ENCODE peak calls at places on chromosomes 11 and 22, in ten cellular contexts. E is SW 1271; T is activated CD4-positive, alpha-beta T cell treated with anti-CD3 and anti-CD28 coated beads, Interleukin-2, amount 10 ng/mL, durations not matched to agents 7 days and 5 days; V is SW480; W is erythroblast; H is NT2/D1; G is NCI-H1105 treated with DMSO at 0.1 percent for 48 hours; K is GM04504; J is stimulated activated CD4-positive, alpha-beta T cell treated with anti-CD3 and anti-CD28 coated beads, Interleukin-2, amount 100 ng/mL, for 48 hours; Y is mesendoderm. S is an unnamed sample.
A peak's percentile ranks its signal among the peaks of the same experiment; 100 is the strongest.

GRCh38 chr11:124899376-124900145 is 1.9 kb upstream of the ROBO4 start:
- DNase-seq in H (no peak), K (no peak), E (no peak), W (no peak), T (no peak), G (no peak), V (no peak), Y (peak; percentile 41), J (no peak), S (no peak)

GRCh38 chr11:120740424-120740823 is 228.9 kb downstream of the GRIK4 start:
- DNase-seq in T (no peak), H (no peak), V (no peak), W (no peak), E (no peak), K (no peak), J (no peak), G (no peak), Y (no peak), S (no peak)

GRCh38 chr11:111540921-111541208 is 345 bp downstream of the LAYN start:
- DNase-seq in Y (no peak), K (no peak), G (no peak), H (no peak), W (no peak), E (no peak), V (no peak), T (no peak), J (no peak), S (no peak)

GRCh38 chr11:18773681-18774080 is 17.9 kb downstream of the PTPN5 start:
- DNase-seq in T (no peak), H (no peak), J (no peak), E (no peak), G (no peak), W (no peak), Y (no peak), V (no peak), K (no peak), S (no peak)

GRCh38 chr11:120820040-120820439 is 203.9 kb upstream of the TBCEL start:
- DNase-seq in K (no peak), H (no peak), V (no peak), J (no peak), Y (no peak), W (no peak), E (no peak), G (peak; percentile 26), T (no peak), S (no peak)

GRCh38 chr11:3193373-3194015 is 25.1 kb downstream of the MRGPRG start:
- DNase-seq in G (no peak), Y (no peak), K (no peak), E (no peak), J (no peak), V (no peak), W (no peak), H (no peak), T (no peak), S (no peak)

GRCh38 chr11:20647976-20648565 is 21.3 kb upstream of the NELL1 start:
- DNase-seq in H (no peak), G (peak; percentile 68), Y (peak; percentile 60), J (peak; percentile 41), T (peak; percentile 42), W (peak; percentile 67), V (peak; percentile 54), E (peak; percentile 35), K (peak; percentile 20), S (no peak)

GRCh38 chr11:34792814-34793241 is 123.4 kb downstream of the APIP start:
- DNase-seq in W (no peak), E (no peak), G (peak; percentile 70), H (no peak), Y (no peak), V (no peak), K (no peak), T (no peak), J (no peak), S (no peak)

GRCh38 chr22:45904236-45904635 is 72.7 kb downstream of the WNT7B start:
- DNase-seq in E (no peak), J (no peak), T (no peak), Y (no peak), V (no peak), K (no peak), W (no peak), G (no peak), H (no peak), S (no peak)

GRCh38 chr22:32622004-32622761 is 147.6 kb downstream of the FBXO7 start:
- DNase-seq in V (no peak), T (no peak), W (no peak), G (no peak), J (no peak), K (peak; percentile 71), Y (peak; percentile 91), H (peak; percentile 85), E (no peak), S (no peak)

GRCh38 chr11:80085563-80085962 is 644.7 kb upstream of the TENM4 start:
- DNase-seq in K (no peak), W (no peak), T (no peak), G (no peak), Y (no peak), V (no peak), H (no peak), J (no peak), E (no peak), S (no peak)

GRCh38 chr11:27902981-27903624 is 202.8 kb upstream of the BDNF start:
- DNase-seq in E (no peak), T (no peak), K (peak; percentile 61), H (no peak), Y (no peak), W (no peak), J (no peak), V (no peak), G (no peak), S (no peak)

GRCh38 chr11:43925932-43926505 is 16.4 kb upstream of the C11orf96 start:
- DNase-seq in Y (no peak), E (no peak), J (no peak), G (no peak), H (no peak), T (no peak), W (no peak), K (no peak), V (no peak), S (no peak)

GRCh38 chr22:22902247-22902962 is 14.8 kb downstream of the IGLL5 start:
- DNase-seq in E (no peak), V (no peak), T (no peak), J (no peak), H (no peak), K (no peak), W (no peak), Y (no peak), G (no peak), S (no peak)

GRCh38 chr11:33500865-33501479 is 199.7 kb downstream of the C11orf91 start:
- DNase-seq in E (no peak), T (peak; percentile 14), V (peak; percentile 30), J (no peak), W (peak; percentile 19), G (no peak), H (no peak), Y (peak; percentile 61), K (no peak), S (no peak)

GRCh38 chr22:21937041-21937820 is 15.4 kb downstream of the PPM1F start:
- DNase-seq in T (no peak), J (no peak), G (no peak), K (no peak), V (no peak), Y (no peak), W (no peak), H (no peak), E (no peak), S (no peak)

GRCh38 chr22:38176170-38176741 is 5.4 kb downstream of the PLA2G6 start:
- DNase-seq in W (no peak), J (no peak), E (no peak), G (no peak), T (no peak), V (no peak), Y (no peak), H (no peak), K (peak; percentile 96), S (no peak)

S was measured in esophagus muscularis mucosa.